ENCODE peak calls at places on chromosomes 16 and 17, in nine cellular contexts. J, N, T, K, V, S, U, D and G are unnamed samples.

GRCh38 chr16:84044108-84044488 is 1.5 kb upstream of the SLC38A8 start:
- DNase-seq in J (peak; percentile 28), N (peak; percentile 5), T (peak; percentile 48), K (no peak), V (no peak), S (no peak), U (no peak), D (no peak), G (peak; percentile 17)

GRCh38 chr17:28334666-28335200 is 539 bp downstream of the IFT20 start:
- DNase-seq in J (peak; percentile 63), N (no peak), T (no peak), K (no peak), V (no peak), S (no peak), U (no peak), D (no peak), G (no peak)

GRCh38 chr16:50449800-50450199 is 81.0 kb upstream of the BRD7 start:
- DNase-seq in J (no peak), N (no peak), T (no peak), K (no peak), V (no peak), S (no peak), U (no peak), D (no peak), G (no peak)

GRCh38 chr17:55340726-55341125 is 76.0 kb downstream of the HLF start:
- DNase-seq in J (no peak), N (no peak), T (no peak), K (no peak), V (no peak), S (no peak), U (no peak), D (no peak), G (no peak)

GRCh38 chr16:3058173-3059030 is 7.0 kb upstream of the IL32 start:
- DNase-seq in J (no peak), N (peak; percentile 72), T (peak; percentile 29), K (peak; percentile 37), V (peak; percentile 44), S (peak; percentile 71), U (peak; percentile 54), D (peak; percentile 68), G (no peak)

GRCh38 chr17:75827291-75828050 is 16.7 kb downstream of the UNC13D start:
- DNase-seq in J (peak; percentile 41), N (peak; percentile 75), T (peak; percentile 48), K (peak; percentile 86), V (peak; percentile 76), S (no peak), U (peak; percentile 75), D (no peak), G (peak; percentile 36)

GRCh38 chr17:17692353-17693252 is 11.3 kb downstream of the RAI1 start:
- DNase-seq in J (no peak), N (no peak), T (peak; percentile 31), K (peak; percentile 40), V (no peak), S (no peak), U (no peak), D (no peak), G (no peak)

GRCh38 chr16:12901597-12902436 is at the start of gene SHISA9:
- DNase-seq in J (no peak), N (no peak), T (no peak), K (no peak), V (no peak), S (no peak), U (no peak), D (no peak), G (peak; percentile 18)

GRCh38 chr16:88941933-88942909 is 34.8 kb downstream of the CBFA2T3 start:
- DNase-seq in J (no peak), N (peak; percentile 66), T (no peak), K (peak; percentile 71), V (peak; percentile 61), S (no peak), U (peak; percentile 41), D (no peak), G (no peak)

GRCh38 chr16:70735141-70735979 is 49.5 kb upstream of the MTSS2 start:
- DNase-seq in J (peak; percentile 90), N (no peak), T (no peak), K (no peak), V (peak; percentile 54), S (no peak), U (no peak), D (no peak), G (no peak)

GRCh38 chr16:67013823-67014640 is 14.9 kb upstream of the CBFB start:
- DNase-seq in J (peak; percentile 46), N (peak; percentile 86), T (peak; percentile 32), K (peak; percentile 92), V (peak; percentile 87), S (peak; percentile 67), U (peak; percentile 95), D (peak; percentile 75), G (peak; percentile 63)

GRCh38 chr16:4612977-4613635 is 1.6 kb downstream of the UBALD1 start:
- DNase-seq in J (no peak), N (no peak), T (peak; percentile 67), K (no peak), V (no peak), S (no peak), U (peak; percentile 44), D (no peak), G (no peak)

GRCh38 chr16:79190542-79190941 is 410.0 kb downstream of the MAF start:
- DNase-seq in J (no peak), N (no peak), T (no peak), K (no peak), V (no peak), S (no peak), U (no peak), D (no peak), G (no peak)

GRCh38 chr17:16211601-16212000 is 3.7 kb downstream of the NCOR1 start:
- DNase-seq in J (no peak), N (no peak), T (no peak), K (no peak), V (no peak), S (no peak), U (no peak), D (no peak), G (no peak)

GRCh38 chr17:83012873-83013778 is 66.3 kb upstream of the METRNL start:
- DNase-seq in J (peak; percentile 97), N (no peak), T (no peak), K (no peak), V (no peak), S (no peak), U (no peak), D (no peak), G (no peak)

GRCh38 chr17:58306131-58306951 is 22.3 kb downstream of the TSPOAP1 start:
- DNase-seq in J (no peak), N (no peak), T (no peak), K (no peak), V (no peak), S (no peak), U (no peak), D (no peak), G (no peak)

GRCh38 chr17:78763561-78763960 is 18.5 kb downstream of the CYTH1 start:
- DNase-seq in J (peak; percentile 37), N (no peak), T (no peak), K (no peak), V (no peak), S (no peak), U (no peak), D (no peak), G (no peak)

GRCh38 chr17:81053043-81053970 is 18.4 kb downstream of the BAIAP2 start:
- DNase-seq in J (no peak), N (no peak), T (no peak), K (no peak), V (no peak), S (no peak), U (no peak), D (no peak), G (no peak)

GRCh38 chr16:10756574-10756973 is 12.9 kb downstream of the NUBP1 start:
- DNase-seq in J (peak; percentile 62), N (peak; percentile 76), T (no peak), K (no peak), V (no peak), S (no peak), U (no peak), D (no peak), G (no peak)

GRCh38 chr17:49061524-49061943 is 64.3 kb downstream of the IGF2BP1 start:
- DNase-seq in J (peak; percentile 36), N (no peak), T (no peak), K (peak; percentile 41), V (no peak), S (no peak), U (no peak), D (no peak), G (no peak)

GRCh38 chr16:55571-56136 is 2.0 kb downstream of the SNRNP25 start:
- DNase-seq in J (no peak), N (peak; percentile 33), T (no peak), K (no peak), V (peak; percentile 10), S (no peak), U (no peak), D (no peak), G (no peak)
- H3K36me3 ChIP-seq in J (peaks cover 58% of the 10 kb centered on the region), N (peaks cover 6% of the 10 kb centered on the region), T (no peaks in the 10 kb centered on the region), K (peaks cover 24% of the 10 kb centered on the region), V (peaks cover 58% of the 10 kb centered on the region), S (peaks cover 2% of the 10 kb centered on the region), U (no peaks in the 10 kb centered on the region), D (peaks cover 5% of the 10 kb centered on the region), G (peaks cover 59% of the 10 kb centered on the region)

DNA sequence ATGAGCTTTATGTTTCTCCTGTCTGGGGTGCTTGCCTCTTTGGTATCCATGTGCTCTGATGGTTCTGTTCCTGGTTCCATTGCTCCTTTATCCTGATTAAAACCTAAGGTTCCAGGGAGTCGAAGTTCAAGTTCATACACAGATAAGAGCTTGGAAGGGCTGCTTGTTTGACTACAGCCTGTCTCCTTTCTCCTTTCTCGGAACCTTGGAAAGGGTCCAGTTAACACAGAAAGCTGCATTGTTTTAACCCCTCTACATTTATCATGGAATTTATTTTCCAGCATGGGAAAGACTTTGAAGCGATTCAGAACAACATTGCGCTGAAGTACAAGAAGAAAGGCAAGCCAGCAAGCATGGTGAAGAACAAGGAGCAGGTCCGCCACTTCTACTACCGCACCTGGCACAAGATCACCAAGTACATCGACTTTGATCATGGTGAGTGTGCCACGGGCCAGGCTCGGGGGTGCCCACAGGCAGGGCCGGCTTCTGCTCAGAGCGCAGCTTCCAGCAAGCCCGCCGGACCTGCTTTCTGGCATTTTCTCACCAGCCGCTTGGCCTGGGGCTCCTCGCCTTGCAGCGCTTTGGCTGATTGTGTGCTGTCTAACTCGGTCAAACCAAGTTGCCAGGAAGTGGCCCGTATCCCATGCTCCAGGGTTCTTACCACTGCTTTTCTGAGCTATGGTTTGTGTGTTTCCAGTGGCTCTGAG is 19.9 kb downstream of the CRAMP1 start:
- DNase-seq in J (no peak), N (no peak), T (no peak), K (no peak), V (no peak), S (no peak), U (no peak), D (no peak), G (no peak)
- H3K36me3 ChIP-seq in J (peaks cover 64% of the 10 kb centered on the region), N (peaks cover 2% of the 10 kb centered on the region), T (peaks cover 10% of the 10 kb centered on the region), K (peaks cover 29% of the 10 kb centered on the region), V (peaks cover 66% of the 10 kb centered on the region), S (peaks cover 12% of the 10 kb centered on the region), U (no peaks in the 10 kb centered on the region), D (no peaks in the 10 kb centered on the region), G (peaks cover 41% of the 10 kb centered on the region)

GRCh38 chr17:59678946-59679345 is 28.3 kb downstream of the PTRH2 start:
- DNase-seq in J (no peak), N (no peak), T (no peak), K (no peak), V (no peak), S (no peak), U (no peak), D (no peak), G (no peak)
- H3K36me3 ChIP-seq in J (peaks cover 58% of the 10 kb centered on the region), N (peaks cover 6% of the 10 kb centered on the region), T (peaks cover 96% of the 10 kb centered on the region), K (peaks cover 99% of the 10 kb centered on the region), V (peaks cover 100% of the 10 kb centered on the region), S (peaks cover 87% of the 10 kb centered on the region), U (no peaks in the 10 kb centered on the region), D (peaks cover 15% of the 10 kb centered on the region), G (peaks cover 98% of the 10 kb centered on the region)

GRCh38 chr17:64053101-64053500 is 32.7 kb upstream of the ICAM2 start:
- DNase-seq in J (no peak), N (no peak), T (no peak), K (no peak), V (no peak), S (no peak), U (no peak), D (no peak), G (no peak)
- H3K36me3 ChIP-seq in J (peaks cover 47% of the 10 kb centered on the region), N (peaks cover 13% of the 10 kb centered on the region), T (peaks cover 5% of the 10 kb centered on the region), K (no peaks in the 10 kb centered on the region), V (peaks cover 91% of the 10 kb centered on the region), S (peaks cover 90% of the 10 kb centered on the region), U (no peaks in the 10 kb centered on the region), D (peaks cover 9% of the 10 kb centered on the region), G (no peaks in the 10 kb centered on the region)